ENCODE peak calls at places on chromosome 5, in seven cellular contexts. Z, E, N, S, X, U and J are unnamed samples.

GRCh38 chr5:6347673-6348072 is 30.7 kb downstream of the MED10 start:
- DNase-seq in Z (no peak), E (no peak), N (no peak), S (no peak), X (no peak), U (no peak), J (no peak)

GRCh38 chr5:177371120-177371537 is 13.1 kb upstream of the SLC34A1 start:
- DNase-seq in Z (no peak), E (no peak), N (no peak), S (no peak), X (no peak), U (no peak), J (no peak)

GRCh38 chr5:56447232-56447631 is 214.1 kb upstream of the ANKRD55 start:
- DNase-seq in Z (no peak), E (no peak), N (no peak), S (no peak), X (no peak), U (peak), J (no peak)

GRCh38 chr5:43017438-43017820 is 22.7 kb downstream of the ANXA2R start:
- DNase-seq in Z (peak), E (no peak), N (peak), S (peak), X (no peak), U (peak), J (peak)

GRCh38 chr5:159902444-159903121 is 13.7 kb upstream of the ADRA1B start:
- DNase-seq in Z (no peak), E (peak), N (no peak), S (peak), X (peak), U (peak), J (no peak)

GRCh38 chr5:87997662-87998061 is 271.0 kb downstream of the TMEM161B start:
- DNase-seq in Z (no peak), E (no peak), N (no peak), S (no peak), X (no peak), U (no peak), J (no peak)

GRCh38 chr5:80343067-80343466 is 23.3 kb downstream of the SPZ1 start:
- DNase-seq in Z (no peak), E (no peak), N (no peak), S (no peak), X (peak), U (peak), J (no peak)

GRCh38 chr5:90020575-90021535 is 388.7 kb downstream of the CETN3 start:
- DNase-seq in Z (peak), E (peak), N (no peak), S (peak), X (peak), U (peak), J (no peak)

GRCh38 chr5:170792878-170793277 is 9.4 kb downstream of the GABRP start:
- DNase-seq in Z (no peak), E (no peak), N (no peak), S (no peak), X (no peak), U (no peak), J (no peak)

GRCh38 chr5:58087131-58087530 is 372.8 kb downstream of the PLK2 start:
- DNase-seq in Z (no peak), E (no peak), N (no peak), S (no peak), X (no peak), U (no peak), J (no peak)

GRCh38 chr5:34708777-34709176 is 52.6 kb downstream of the RAI14 start:
- DNase-seq in Z (no peak), E (peak), N (no peak), S (no peak), X (no peak), U (no peak), J (no peak)

GRCh38 chr5:111930905-111931461 is 174.0 kb upstream of the NREP start:
- DNase-seq in Z (no peak), E (peak), N (no peak), S (peak), X (no peak), U (peak), J (no peak)

GRCh38 chr5:111553889-111554288 is 41.6 kb upstream of the STARD4 start:
- DNase-seq in Z (peak), E (no peak), N (no peak), S (no peak), X (no peak), U (no peak), J (no peak)

GRCh38 chr5:173165193-173165988 is 21.1 kb downstream of the BNIP1 start:
- DNase-seq in Z (no peak), E (no peak), N (no peak), S (no peak), X (no peak), U (no peak), J (no peak)

GRCh38 chr5:180540050-180540694 is 46.0 kb downstream of the CNOT6 start:
- DNase-seq in Z (no peak), E (no peak), N (no peak), S (no peak), X (no peak), U (no peak), J (no peak)

GRCh38 chr5:56012281-56012963 is 17.7 kb upstream of the IL6ST start:
- DNase-seq in Z (peak), E (peak), N (peak), S (peak), X (no peak), U (peak), J (no peak)

GRCh38 chr5:1220831-1221230 is 4.3 kb upstream of the SLC6A18 start:
- DNase-seq in Z (no peak), E (no peak), N (no peak), S (no peak), X (no peak), U (no peak), J (no peak)

GRCh38 chr5:1221721-1222120 is 3.5 kb upstream of the SLC6A18 start:
- DNase-seq in Z (no peak), E (no peak), N (no peak), S (no peak), X (no peak), U (no peak), J (no peak)

GRCh38 chr5:1223278-1223670 is 1.9 kb upstream of the SLC6A18 start:
- DNase-seq in Z (no peak), E (no peak), N (no peak), S (no peak), X (no peak), U (no peak), J (no peak)

GRCh38 chr5:1222621-1223277 is 2.4 kb upstream of the SLC6A18 start:
- DNase-seq in Z (no peak), E (no peak), N (no peak), S (no peak), X (no peak), U (no peak), J (no peak)

GRCh38 chr5:1222147-1222546 is 3.0 kb upstream of the SLC6A18 start:
- DNase-seq in Z (no peak), E (no peak), N (no peak), S (no peak), X (no peak), U (no peak), J (no peak)
- H3K9ac ChIP-seq in Z (no peak), E (no peak), N (no peak), S (no peak), X (no peak), U (no peak), J (no peak)

DNA sequence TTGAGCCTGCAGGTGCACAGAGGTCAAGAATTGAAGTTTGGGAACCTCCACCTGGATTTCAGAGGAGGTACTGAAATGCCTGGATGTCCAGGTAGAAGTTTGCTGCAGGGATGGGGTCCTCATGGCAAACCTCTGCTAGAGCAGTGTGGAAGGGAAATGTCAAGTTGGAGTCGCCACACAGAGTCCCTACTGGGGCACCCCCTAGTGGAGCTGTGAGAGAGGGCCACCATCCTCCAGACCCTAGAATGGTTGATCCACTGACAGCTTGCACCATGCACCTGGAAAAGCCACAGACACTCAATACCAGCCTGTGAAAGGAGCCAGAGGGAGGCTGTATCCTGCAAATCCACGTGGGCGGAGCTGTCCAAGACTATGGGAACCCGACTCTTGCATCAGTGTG is 78.0 kb downstream of the GABRA1 start:
- DNase-seq in Z (no peak), E (no peak), N (no peak), S (no peak), X (no peak), U (no peak), J (peak)
- TF ChIP-seq CTCF in Z (no peak), E (no peak), N (no peak), S (no peak), X (peak), U (no peak), J (peak)

DNA sequence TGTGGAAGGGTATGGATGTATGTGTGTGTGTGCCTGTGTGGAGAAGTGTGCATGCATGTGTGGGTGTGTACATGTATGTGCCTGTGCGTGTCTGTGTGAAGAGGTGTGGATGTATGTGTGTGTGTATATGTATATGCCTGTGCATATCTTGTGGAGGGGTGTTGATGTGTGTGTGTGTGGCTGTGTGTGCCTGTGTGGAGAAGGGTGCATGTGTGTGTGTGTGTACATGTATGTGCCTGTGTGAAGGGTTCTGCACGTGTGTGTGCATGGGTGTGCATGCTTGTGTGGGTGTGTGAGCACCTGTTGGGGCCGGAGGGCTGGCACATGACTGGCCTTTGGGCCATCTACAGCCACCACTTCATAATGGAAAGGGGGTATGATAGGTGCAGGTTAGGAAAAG is 291.4 kb downstream of the IRX2 start:
- DNase-seq in Z (no peak), E (no peak), N (no peak), S (no peak), X (no peak), U (no peak), J (no peak)
- H3K9ac ChIP-seq in Z (no peak), E (no peak), N (no peak), S (no peak), X (no peak), U (no peak), J (no peak)

GRCh38 chr5:119070578-119070827 is 384 bp upstream of the DMXL1 start:
- DNase-seq in Z (no peak), E (no peak), N (peak), S (no peak), X (no peak), U (no peak), J (no peak)
- TF ChIP-seq CTCF in Z (no peak), E (no peak), N (no peak), S (no peak), X (no peak), U (no peak), J (no peak)